ENCODE peak calls at places on chromosomes 6 and 20, in eight cellular contexts. I is COR-L47, V is mesendoderm, B is H7, R is T-helper 1 cell, Y is ACHN, K is NCI-H510A treated with DMSO at 0.1 percent for 48 hours, D is non-pigmented ciliary epithelial cell. A is an unnamed sample.

GRCh38 chr6:17601389-17601703 is 1.2 kb downstream of the FAM8A1 start:
- DNase-seq in R (no peak), V (no peak), D (no peak), K (no peak), I (no peak), B (no peak), Y (no peak), A (no peak)

GRCh38 chr6:154615483-154616025 is 105.1 kb upstream of the CNKSR3 start:
- DNase-seq in D (peak), Y (peak), I (peak), K (peak), B (peak), V (no peak), R (no peak), A (peak)

GRCh38 chr20:58020656-58021454 is 207.6 kb downstream of the ANKRD60 start:
- DNase-seq in R (no peak), I (no peak), K (no peak), B (no peak), Y (no peak), V (no peak), D (no peak), A (no peak)

GRCh38 chr20:1757072-1757471 is 99.5 kb upstream of the SIRPG start:
- DNase-seq in B (no peak), K (no peak), I (no peak), R (no peak), Y (no peak), V (no peak), D (no peak), A (no peak)

GRCh38 chr20:44891826-44892225 is 6.3 kb downstream of the YWHAB start:
- DNase-seq in Y (no peak), B (no peak), V (no peak), I (no peak), K (no peak), R (no peak), D (no peak), A (no peak)

GRCh38 chr6:10968776-10969175 is 75.3 kb downstream of the ELOVL2 start:
- DNase-seq in R (no peak), K (no peak), I (no peak), V (no peak), D (peak), Y (no peak), B (no peak), A (no peak)

GRCh38 chr6:73054958-73055357 is 170.3 kb downstream of the KHDC1L start:
- DNase-seq in K (no peak), R (no peak), B (no peak), Y (no peak), D (no peak), V (no peak), I (no peak), A (no peak)

GRCh38 chr20:62445553-62446340 is 18.4 kb upstream of the RBBP8NL start:
- DNase-seq in I (no peak), B (no peak), R (no peak), K (no peak), D (no peak), Y (no peak), V (no peak), A (no peak)

GRCh38 chr6:39769012-39769411 is 23.2 kb upstream of the DAAM2 start:
- DNase-seq in Y (no peak), V (no peak), K (no peak), B (no peak), D (no peak), I (no peak), R (no peak), A (no peak)

GRCh38 chr20:46568570-46569129 is 18.2 kb upstream of the OCSTAMP start:
- DNase-seq in V (no peak), B (peak), I (peak), Y (peak), D (no peak), K (peak), R (no peak), A (no peak)

GRCh38 chr6:28609672-28610071 is 84.0 kb downstream of the GPX5 start:
- DNase-seq in Y (no peak), D (no peak), B (no peak), I (no peak), R (no peak), V (no peak), K (no peak), A (no peak)

GRCh38 chr6:80489911-80490635 is 383.6 kb downstream of the BCKDHB start:
- DNase-seq in V (no peak), D (no peak), R (no peak), K (no peak), B (no peak), I (no peak), Y (no peak), A (no peak)

GRCh38 chr6:90333928-90334327 is 37.3 kb upstream of the BACH2 start:
- DNase-seq in Y (no peak), R (no peak), D (no peak), K (no peak), V (no peak), B (no peak), I (no peak), A (no peak)

GRCh38 chr20:25553819-25554296 is 31.5 kb downstream of the NINL start:
- DNase-seq in D (no peak), K (peak), V (no peak), R (no peak), Y (peak), B (peak), I (peak), A (no peak)

GRCh38 chr6:154410619-154411044 is 54.0 kb upstream of the IPCEF1 start:
- DNase-seq in I (no peak), Y (peak), R (peak), B (no peak), K (no peak), D (peak), V (peak), A (peak)

GRCh38 chr6:108419934-108420609 is 125.2 kb downstream of the AFG1L start:
- DNase-seq in B (peak), V (peak), D (no peak), K (no peak), I (no peak), Y (no peak), R (no peak), A (no peak)

GRCh38 chr6:35582315-35582714 is 69.6 kb upstream of the TULP1 start:
- DNase-seq in D (no peak), B (no peak), R (no peak), Y (no peak), I (no peak), V (no peak), K (no peak), A (no peak)

GRCh38 chr6:16319813-16320532 is 81.6 kb downstream of the GMPR start:
- DNase-seq in V (peak), Y (peak), I (no peak), B (no peak), R (peak), D (peak), K (no peak), A (no peak)

GRCh38 chr20:24691901-24692351 is 222.5 kb downstream of the SYNDIG1 start:
- DNase-seq in I (no peak), K (no peak), V (no peak), R (no peak), B (no peak), Y (no peak), D (no peak), A (no peak)

GRCh38 chr20:33490023-33490933 is at the start of gene CBFA2T2:
- DNase-seq in R (no peak), B (no peak), D (no peak), I (no peak), V (no peak), K (no peak), Y (peak), A (no peak)

GRCh38 chr6:11497881-11498280 is 39.7 kb upstream of the TMEM170B start:
- DNase-seq in V (no peak), K (no peak), I (no peak), Y (no peak), B (no peak), R (no peak), D (no peak), A (no peak)

A was measured in 8988T.